ENCODE peak calls at places on chromosomes 11 and 22, in seven cellular contexts. One of them, this sample, is unnamed.

GRCh38 chr11:119323532-119324033 is 6.7 kb upstream of the MCAM start:
- DNase-seq in lower lobe of right lung: no peak
- DNase-seq in astrocyte of the spinal cord: peak
- DNase-seq in AG04450: no peak
- DNase-seq in GM23338: peak
- DNase-seq in hepatocyte: peak
- DNase-seq in heart right ventricle: no peak
- DNase-seq in this sample: no peak

GRCh38 chr22:43823353-43823908 is 11.3 kb upstream of the EFCAB6 start:
- DNase-seq in hepatocyte: peak
- DNase-seq in astrocyte of the spinal cord: no peak
- DNase-seq in GM23338: peak
- DNase-seq in AG04450: no peak
- DNase-seq in lower lobe of right lung: peak
- DNase-seq in heart right ventricle: no peak
- DNase-seq in this sample: no peak

GRCh38 chr22:24175160-24175808 is 6.0 kb upstream of the SUSD2 start:
- DNase-seq in astrocyte of the spinal cord: peak
- DNase-seq in hepatocyte: peak
- DNase-seq in heart right ventricle: peak
- DNase-seq in AG04450: peak
- DNase-seq in GM23338: peak
- DNase-seq in lower lobe of right lung: peak
- DNase-seq in this sample: peak

GRCh38 chr11:92929168-92930053 is 40.0 kb upstream of the MTNR1B start:
- DNase-seq in astrocyte of the spinal cord: no peak
- DNase-seq in AG04450: no peak
- DNase-seq in lower lobe of right lung: no peak
- DNase-seq in hepatocyte: no peak
- DNase-seq in GM23338: no peak
- DNase-seq in heart right ventricle: no peak
- DNase-seq in this sample: no peak

GRCh38 chr11:114075891-114076441 is 16.5 kb downstream of the ZBTB16 start:
- DNase-seq in lower lobe of right lung: no peak
- DNase-seq in heart right ventricle: no peak
- DNase-seq in astrocyte of the spinal cord: peak
- DNase-seq in GM23338: peak
- DNase-seq in AG04450: no peak
- DNase-seq in hepatocyte: peak
- DNase-seq in this sample: no peak

GRCh38 chr11:131688056-131688693 is 317.8 kb downstream of the NTM start:
- DNase-seq in AG04450: no peak
- DNase-seq in hepatocyte: peak
- DNase-seq in astrocyte of the spinal cord: peak
- DNase-seq in lower lobe of right lung: peak
- DNase-seq in heart right ventricle: peak
- DNase-seq in GM23338: peak
- DNase-seq in this sample: no peak

GRCh38 chr11:64472593-64473455 is 113.9 kb downstream of the RPS6KA4 start:
- DNase-seq in astrocyte of the spinal cord: peak
- DNase-seq in GM23338: no peak
- DNase-seq in heart right ventricle: no peak
- DNase-seq in lower lobe of right lung: no peak
- DNase-seq in AG04450: no peak
- DNase-seq in hepatocyte: no peak
- DNase-seq in this sample: no peak

GRCh38 chr11:77191823-77192495 is 63.9 kb downstream of the MYO7A start:
- DNase-seq in hepatocyte: peak
- DNase-seq in lower lobe of right lung: peak
- DNase-seq in AG04450: no peak
- DNase-seq in astrocyte of the spinal cord: peak
- DNase-seq in GM23338: peak
- DNase-seq in heart right ventricle: peak
- DNase-seq in this sample: no peak

GRCh38 chr22:25053153-25053805 is 100.8 kb downstream of the KIAA1671 start:
- DNase-seq in AG04450: no peak
- DNase-seq in hepatocyte: peak
- DNase-seq in lower lobe of right lung: no peak
- DNase-seq in heart right ventricle: no peak
- DNase-seq in GM23338: no peak
- DNase-seq in astrocyte of the spinal cord: no peak
- DNase-seq in this sample: no peak

GRCh38 chr11:128536521-128536920 is 50.8 kb downstream of the ETS1 start:
- DNase-seq in astrocyte of the spinal cord: no peak
- DNase-seq in hepatocyte: no peak
- DNase-seq in lower lobe of right lung: no peak
- DNase-seq in GM23338: no peak
- DNase-seq in heart right ventricle: no peak
- DNase-seq in AG04450: no peak
- DNase-seq in this sample: no peak

GRCh38 chr11:15651782-15652181 is 537.1 kb downstream of the INSC start:
- DNase-seq in GM23338: no peak
- DNase-seq in lower lobe of right lung: no peak
- DNase-seq in AG04450: no peak
- DNase-seq in astrocyte of the spinal cord: no peak
- DNase-seq in heart right ventricle: no peak
- DNase-seq in hepatocyte: no peak
- DNase-seq in this sample: no peak

GRCh38 chr11:71397961-71398360 is 50.2 kb downstream of the DHCR7 start:
- DNase-seq in AG04450: no peak
- DNase-seq in astrocyte of the spinal cord: no peak
- DNase-seq in hepatocyte: no peak
- DNase-seq in heart right ventricle: no peak
- DNase-seq in GM23338: no peak
- DNase-seq in lower lobe of right lung: no peak
- DNase-seq in this sample: no peak

GRCh38 chr11:45042560-45042959 is 91.9 kb upstream of the TP53I11 start:
- DNase-seq in heart right ventricle: no peak
- DNase-seq in lower lobe of right lung: no peak
- DNase-seq in hepatocyte: no peak
- DNase-seq in GM23338: no peak
- DNase-seq in AG04450: no peak
- DNase-seq in astrocyte of the spinal cord: no peak
- DNase-seq in this sample: peak

GRCh38 chr11:80083561-80083960 is 642.7 kb upstream of the TENM4 start:
- DNase-seq in AG04450: no peak
- DNase-seq in hepatocyte: peak
- DNase-seq in GM23338: peak
- DNase-seq in lower lobe of right lung: no peak
- DNase-seq in heart right ventricle: no peak
- DNase-seq in astrocyte of the spinal cord: no peak
- DNase-seq in this sample: no peak

GRCh38 chr11:19053909-19054308 is 6.6 kb downstream of the MRGPRX2 start:
- DNase-seq in heart right ventricle: no peak
- DNase-seq in astrocyte of the spinal cord: no peak
- DNase-seq in lower lobe of right lung: no peak
- DNase-seq in GM23338: no peak
- DNase-seq in hepatocyte: no peak
- DNase-seq in AG04450: no peak
- DNase-seq in this sample: no peak

GRCh38 chr22:43630451-43630850 is 181.7 kb downstream of the EFCAB6 start:
- DNase-seq in GM23338: no peak
- DNase-seq in AG04450: no peak
- DNase-seq in heart right ventricle: no peak
- DNase-seq in lower lobe of right lung: no peak
- DNase-seq in hepatocyte: no peak
- DNase-seq in astrocyte of the spinal cord: no peak
- DNase-seq in this sample: no peak

GRCh38 chr22:50599816-50600454 is 658 bp upstream of the MAPK8IP2 start:
- DNase-seq in hepatocyte: peak
- DNase-seq in heart right ventricle: peak
- DNase-seq in astrocyte of the spinal cord: no peak
- DNase-seq in AG04450: no peak
- DNase-seq in lower lobe of right lung: no peak
- DNase-seq in GM23338: peak
- DNase-seq in this sample: no peak

GRCh38 chr11:91947215-91947614 is 277.4 kb upstream of the FAT3 start:
- DNase-seq in lower lobe of right lung: no peak
- DNase-seq in AG04450: no peak
- DNase-seq in astrocyte of the spinal cord: peak
- DNase-seq in GM23338: no peak
- DNase-seq in heart right ventricle: no peak
- DNase-seq in hepatocyte: no peak
- DNase-seq in this sample: peak

GRCh38 chr11:88231894-88232482 is 56.7 kb upstream of the RAB38 start:
- DNase-seq in heart right ventricle: no peak
- DNase-seq in AG04450: peak
- DNase-seq in astrocyte of the spinal cord: peak
- DNase-seq in hepatocyte: peak
- DNase-seq in GM23338: peak
- DNase-seq in lower lobe of right lung: no peak
- DNase-seq in this sample: no peak

GRCh38 chr22:29154364-29155048 is 51.2 kb upstream of the EMID1 start:
- DNase-seq in AG04450: peak
- DNase-seq in GM23338: peak
- DNase-seq in astrocyte of the spinal cord: peak
- DNase-seq in lower lobe of right lung: peak
- DNase-seq in hepatocyte: peak
- DNase-seq in heart right ventricle: peak
- DNase-seq in this sample: peak

GRCh38 chr11:120208777-120209176 is 2.1 kb upstream of the OAF start:
- DNase-seq in lower lobe of right lung: no peak
- DNase-seq in hepatocyte: peak
- DNase-seq in GM23338: no peak
- DNase-seq in astrocyte of the spinal cord: peak
- DNase-seq in AG04450: no peak
- DNase-seq in heart right ventricle: no peak
- DNase-seq in this sample: no peak

GRCh38 chr11:64447717-64448598 is 89.0 kb downstream of the RPS6KA4 start:
- DNase-seq in astrocyte of the spinal cord: no peak
- DNase-seq in heart right ventricle: peak
- DNase-seq in hepatocyte: peak
- DNase-seq in lower lobe of right lung: peak
- DNase-seq in AG04450: no peak
- DNase-seq in GM23338: peak
- DNase-seq in this sample: no peak

GRCh38 chr11:7936615-7937014 is 4.9 kb downstream of the OR10A3 start:
- DNase-seq in hepatocyte: no peak
- DNase-seq in AG04450: no peak
- DNase-seq in astrocyte of the spinal cord: no peak
- DNase-seq in heart right ventricle: no peak
- DNase-seq in lower lobe of right lung: no peak
- DNase-seq in GM23338: no peak
- DNase-seq in this sample: no peak

GRCh38 chr11:76380161-76380976 is 563 bp downstream of the THAP12 start:
- DNase-seq in lower lobe of right lung: peak
- DNase-seq in GM23338: peak
- DNase-seq in heart right ventricle: no peak
- DNase-seq in AG04450: no peak
- DNase-seq in astrocyte of the spinal cord: peak
- DNase-seq in hepatocyte: no peak
- DNase-seq in this sample: no peak

GRCh38 chr22:16603448-16603768 is 10.8 kb upstream of the CCT8L2 start:
- DNase-seq in AG04450: no peak
- DNase-seq in GM23338: no peak
- DNase-seq in astrocyte of the spinal cord: no peak
- DNase-seq in heart right ventricle: no peak
- DNase-seq in hepatocyte: no peak
- DNase-seq in lower lobe of right lung: no peak
- DNase-seq in this sample: no peak

GRCh38 chr22:16601437-16602223 is 9.0 kb upstream of the CCT8L2 start:
- DNase-seq in heart right ventricle: peak
- DNase-seq in AG04450: no peak
- DNase-seq in hepatocyte: no peak
- DNase-seq in GM23338: peak
- DNase-seq in lower lobe of right lung: peak
- DNase-seq in astrocyte of the spinal cord: no peak
- DNase-seq in this sample: no peak
- TF ChIP-seq CTCF in heart right ventricle: no peak
- TF ChIP-seq CTCF in AG04450: no peak
- TF ChIP-seq CTCF in hepatocyte: no peak
- TF ChIP-seq CTCF in GM23338: no peak
- TF ChIP-seq CTCF in lower lobe of right lung: no peak
- TF ChIP-seq CTCF in astrocyte of the spinal cord: no peak
- TF ChIP-seq CTCF in this sample: no peak

DNA sequence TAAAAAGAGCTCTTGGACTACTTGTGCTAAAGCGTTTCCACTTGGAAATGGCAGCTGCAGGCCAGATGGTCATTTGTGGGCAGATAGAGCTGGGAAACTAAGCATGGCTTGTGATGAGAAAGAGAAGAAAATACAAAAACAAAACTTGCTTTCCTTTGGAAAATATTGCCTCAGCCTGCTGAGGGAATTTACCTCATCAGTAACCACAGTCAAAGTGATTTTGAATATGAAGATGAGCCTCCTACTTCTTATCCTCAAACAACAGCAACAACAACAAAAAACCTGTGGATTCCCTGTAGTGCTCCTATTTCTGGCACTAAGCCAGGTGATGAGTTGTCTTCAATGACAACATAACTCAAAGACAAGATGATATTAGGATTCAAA is 62.7 kb upstream of the FIBIN start:
- DNase-seq in astrocyte of the spinal cord: peak
- DNase-seq in AG04450: no peak
- DNase-seq in GM23338: no peak
- DNase-seq in heart right ventricle: no peak
- DNase-seq in hepatocyte: no peak
- DNase-seq in lower lobe of right lung: no peak
- DNase-seq in this sample: no peak
- H3K4me3 ChIP-seq in astrocyte of the spinal cord: no peak
- H3K4me3 ChIP-seq in AG04450: no peak
- H3K4me3 ChIP-seq in GM23338: no peak
- H3K4me3 ChIP-seq in heart right ventricle: no peak
- H3K4me3 ChIP-seq in hepatocyte: no peak
- H3K4me3 ChIP-seq in lower lobe of right lung: no peak
- H3K4me3 ChIP-seq in this sample: no peak

GRCh38 chr22:33274214-33274828 is 216.1 kb upstream of the SYN3 start:
- DNase-seq in lower lobe of right lung: no peak
- DNase-seq in heart right ventricle: no peak
- DNase-seq in astrocyte of the spinal cord: no peak
- DNase-seq in AG04450: no peak
- DNase-seq in GM23338: peak
- DNase-seq in hepatocyte: no peak
- DNase-seq in this sample: no peak
- TF ChIP-seq CTCF in lower lobe of right lung: peak
- TF ChIP-seq CTCF in heart right ventricle: peak
- TF ChIP-seq CTCF in astrocyte of the spinal cord: peak
- TF ChIP-seq CTCF in AG04450: peak
- TF ChIP-seq CTCF in GM23338: peak
- TF ChIP-seq CTCF in hepatocyte: peak
- TF ChIP-seq CTCF in this sample: peak

GRCh38 chr11:5689551-5689983 is at the start of gene TRIM22:
- DNase-seq in lower lobe of right lung: peak
- DNase-seq in GM23338: peak
- DNase-seq in hepatocyte: peak
- DNase-seq in heart right ventricle: no peak
- DNase-seq in AG04450: no peak
- DNase-seq in astrocyte of the spinal cord: peak
- DNase-seq in this sample: no peak

GRCh38 chr11:5691963-5692358 is 2.4 kb downstream of the TRIM22 start:
- DNase-seq in AG04450: no peak
- DNase-seq in heart right ventricle: no peak
- DNase-seq in astrocyte of the spinal cord: no peak
- DNase-seq in lower lobe of right lung: no peak
- DNase-seq in hepatocyte: no peak
- DNase-seq in GM23338: no peak
- DNase-seq in this sample: no peak

GRCh38 chr11:5688482-5688881 is 1.1 kb upstream of the TRIM22 start:
- DNase-seq in GM23338: no peak
- DNase-seq in heart right ventricle: no peak
- DNase-seq in lower lobe of right lung: no peak
- DNase-seq in astrocyte of the spinal cord: no peak
- DNase-seq in AG04450: no peak
- DNase-seq in hepatocyte: no peak
- DNase-seq in this sample: no peak

GRCh38 chr11:5690216-5690615 is 626 bp downstream of the TRIM22 start:
- DNase-seq in GM23338: no peak
- DNase-seq in hepatocyte: no peak
- DNase-seq in heart right ventricle: no peak
- DNase-seq in astrocyte of the spinal cord: peak
- DNase-seq in lower lobe of right lung: no peak
- DNase-seq in AG04450: no peak
- DNase-seq in this sample: no peak

GRCh38 chr11:5690736-5691135 is 1.1 kb downstream of the TRIM22 start:
- DNase-seq in AG04450: no peak
- DNase-seq in hepatocyte: no peak
- DNase-seq in GM23338: no peak
- DNase-seq in astrocyte of the spinal cord: peak
- DNase-seq in lower lobe of right lung: no peak
- DNase-seq in heart right ventricle: no peak
- DNase-seq in this sample: no peak
- H3K4me3 ChIP-seq in AG04450: peak
- H3K4me3 ChIP-seq in hepatocyte: no peak
- H3K4me3 ChIP-seq in GM23338: peak
- H3K4me3 ChIP-seq in astrocyte of the spinal cord: peak
- H3K4me3 ChIP-seq in lower lobe of right lung: peak
- H3K4me3 ChIP-seq in heart right ventricle: peak
- H3K4me3 ChIP-seq in this sample: peak